ENCODE peak calls at places on chromosomes 1 and 21, in ten cellular contexts. One of them, this sample, is unnamed.

GRCh38 chr1:12536023-12536639 is 81.9 kb downstream of the DHRS3 start:
- DNase-seq in DND-41: no peak
- DNase-seq in endodermal cell: no peak
- DNase-seq in fibroblast of lung: no peak
- DNase-seq in left ventricle myocardium inferior: no peak
- DNase-seq in heart right ventricle: no peak
- DNase-seq in IMR-90: no peak
- DNase-seq in heart left ventricle: no peak
- DNase-seq in sigmoid colon: no peak
- DNase-seq in OCI-LY7: no peak
- DNase-seq in this sample: no peak

GRCh38 chr1:115665319-115665718 is 23.5 kb downstream of the VANGL1 start:
- DNase-seq in DND-41: no peak
- DNase-seq in endodermal cell: no peak
- DNase-seq in fibroblast of lung: no peak
- DNase-seq in left ventricle myocardium inferior: no peak
- DNase-seq in heart right ventricle: no peak
- DNase-seq in IMR-90: no peak
- DNase-seq in heart left ventricle: no peak
- DNase-seq in sigmoid colon: no peak
- DNase-seq in OCI-LY7: no peak
- DNase-seq in this sample: no peak

GRCh38 chr1:114720492-114720891 is 3.9 kb upstream of the NRAS start:
- DNase-seq in DND-41: no peak
- DNase-seq in endodermal cell: no peak
- DNase-seq in fibroblast of lung: no peak
- DNase-seq in left ventricle myocardium inferior: no peak
- DNase-seq in heart right ventricle: no peak
- DNase-seq in IMR-90: no peak
- DNase-seq in heart left ventricle: no peak
- DNase-seq in sigmoid colon: no peak
- DNase-seq in OCI-LY7: no peak
- DNase-seq in this sample: no peak

GRCh38 chr21:36194024-36194423 is 37.4 kb downstream of the DOP1B start:
- DNase-seq in DND-41: no peak
- DNase-seq in endodermal cell: no peak
- DNase-seq in fibroblast of lung: no peak
- DNase-seq in left ventricle myocardium inferior: no peak
- DNase-seq in heart right ventricle: no peak
- DNase-seq in IMR-90: no peak
- DNase-seq in heart left ventricle: no peak
- DNase-seq in sigmoid colon: no peak
- DNase-seq in OCI-LY7: no peak
- DNase-seq in this sample: no peak

GRCh38 chr1:240189386-240189989 is 97.8 kb downstream of the FMN2 start:
- DNase-seq in DND-41: peak; percentile 22
- DNase-seq in endodermal cell: peak; percentile 77
- DNase-seq in fibroblast of lung: peak; percentile 55
- DNase-seq in left ventricle myocardium inferior: no peak
- DNase-seq in heart right ventricle: no peak
- DNase-seq in IMR-90: peak; percentile 53
- DNase-seq in heart left ventricle: no peak
- DNase-seq in sigmoid colon: no peak
- DNase-seq in OCI-LY7: peak; percentile 46
- DNase-seq in this sample: no peak

GRCh38 chr1:199020904-199021303 is 382.1 kb downstream of the PTPRC start:
- DNase-seq in DND-41: peak; percentile 86
- DNase-seq in endodermal cell: no peak
- DNase-seq in fibroblast of lung: no peak
- DNase-seq in left ventricle myocardium inferior: no peak
- DNase-seq in heart right ventricle: no peak
- DNase-seq in IMR-90: no peak
- DNase-seq in heart left ventricle: no peak
- DNase-seq in sigmoid colon: no peak
- DNase-seq in OCI-LY7: peak; percentile 64
- DNase-seq in this sample: no peak

GRCh38 chr21:29166853-29167252 is 36.4 kb downstream of the MAP3K7CL start:
- DNase-seq in DND-41: no peak
- DNase-seq in endodermal cell: no peak
- DNase-seq in fibroblast of lung: no peak
- DNase-seq in left ventricle myocardium inferior: no peak
- DNase-seq in heart right ventricle: no peak
- DNase-seq in IMR-90: no peak
- DNase-seq in heart left ventricle: no peak
- DNase-seq in sigmoid colon: no peak
- DNase-seq in OCI-LY7: no peak
- DNase-seq in this sample: no peak

GRCh38 chr1:202200112-202200548 is 6.5 kb downstream of the LGR6 start:
- DNase-seq in DND-41: no peak
- DNase-seq in endodermal cell: peak; percentile 67
- DNase-seq in fibroblast of lung: no peak
- DNase-seq in left ventricle myocardium inferior: no peak
- DNase-seq in heart right ventricle: no peak
- DNase-seq in IMR-90: peak; percentile 6
- DNase-seq in heart left ventricle: no peak
- DNase-seq in sigmoid colon: no peak
- DNase-seq in OCI-LY7: no peak
- DNase-seq in this sample: no peak

GRCh38 chr1:58885998-58886397 is 102.2 kb upstream of the JUN start:
- DNase-seq in DND-41: peak; percentile 75
- DNase-seq in endodermal cell: no peak
- DNase-seq in fibroblast of lung: peak; percentile 47
- DNase-seq in left ventricle myocardium inferior: peak; percentile 45
- DNase-seq in heart right ventricle: peak; percentile 51
- DNase-seq in IMR-90: no peak
- DNase-seq in heart left ventricle: no peak
- DNase-seq in sigmoid colon: no peak
- DNase-seq in OCI-LY7: no peak
- DNase-seq in this sample: no peak

GRCh38 chr1:87979079-87979478 is 650.4 kb downstream of the LMO4 start:
- DNase-seq in DND-41: no peak
- DNase-seq in endodermal cell: no peak
- DNase-seq in fibroblast of lung: no peak
- DNase-seq in left ventricle myocardium inferior: no peak
- DNase-seq in heart right ventricle: no peak
- DNase-seq in IMR-90: no peak
- DNase-seq in heart left ventricle: no peak
- DNase-seq in sigmoid colon: no peak
- DNase-seq in OCI-LY7: no peak
- DNase-seq in this sample: no peak

GRCh38 chr1:19619697-19620384 is 24.3 kb upstream of the NBL1 start:
- DNase-seq in DND-41: no peak
- DNase-seq in endodermal cell: no peak
- DNase-seq in fibroblast of lung: no peak
- DNase-seq in left ventricle myocardium inferior: no peak
- DNase-seq in heart right ventricle: no peak
- DNase-seq in IMR-90: no peak
- DNase-seq in heart left ventricle: no peak
- DNase-seq in sigmoid colon: no peak
- DNase-seq in OCI-LY7: no peak
- DNase-seq in this sample: no peak

GRCh38 chr1:94299627-94300552 is 62.5 kb upstream of the ARHGAP29 start:
- DNase-seq in DND-41: no peak
- DNase-seq in endodermal cell: peak; percentile 81
- DNase-seq in fibroblast of lung: peak; percentile 60
- DNase-seq in left ventricle myocardium inferior: no peak
- DNase-seq in heart right ventricle: peak; percentile 24
- DNase-seq in IMR-90: peak; percentile 49
- DNase-seq in heart left ventricle: no peak
- DNase-seq in sigmoid colon: no peak
- DNase-seq in OCI-LY7: no peak
- DNase-seq in this sample: no peak
- H3K27ac ChIP-seq in DND-41: no peak overlapping the region
- H3K27ac ChIP-seq in endodermal cell: no peak overlapping the region
- H3K27ac ChIP-seq in fibroblast of lung: no peak overlapping the region
- H3K27ac ChIP-seq in left ventricle myocardium inferior: peak overlapping the region; percentile 91
- H3K27ac ChIP-seq in heart right ventricle: peak overlapping the region; percentile 69
- H3K27ac ChIP-seq in IMR-90: no peak overlapping the region
- H3K27ac ChIP-seq in heart left ventricle: peak overlapping the region; percentile 88
- H3K27ac ChIP-seq in sigmoid colon: peak overlapping the region; percentile 68
- H3K27ac ChIP-seq in OCI-LY7: no peak overlapping the region
- H3K27ac ChIP-seq in this sample: peak overlapping the region; percentile 55

DNA sequence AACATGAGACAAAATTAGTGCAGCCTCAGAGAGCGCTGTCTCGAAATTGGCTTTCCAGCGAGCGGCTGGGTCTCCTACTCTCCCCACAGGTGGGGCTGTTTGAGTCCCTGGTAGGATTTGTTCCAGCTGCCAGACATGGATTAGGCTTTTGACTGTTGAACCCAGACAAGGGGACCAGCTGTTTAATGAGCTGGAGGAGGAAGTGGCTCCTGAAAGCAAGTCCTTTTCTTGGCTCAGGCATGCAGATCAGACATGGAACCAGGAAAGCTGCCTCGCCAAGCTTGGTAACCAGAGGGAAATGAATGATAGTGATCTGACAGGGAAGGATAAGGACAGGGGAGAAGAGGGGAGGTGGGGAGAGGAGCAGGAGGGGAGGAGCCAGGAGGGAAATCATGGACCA is 69.7 kb downstream of the UBIAD1 start:
- DNase-seq in DND-41: no peak
- DNase-seq in endodermal cell: peak; percentile 51
- DNase-seq in fibroblast of lung: no peak
- DNase-seq in left ventricle myocardium inferior: no peak
- DNase-seq in heart right ventricle: no peak
- DNase-seq in IMR-90: no peak
- DNase-seq in heart left ventricle: no peak
- DNase-seq in sigmoid colon: no peak
- DNase-seq in OCI-LY7: no peak
- DNase-seq in this sample: no peak
- TF ChIP-seq CTCF in DND-41: no peak
- TF ChIP-seq CTCF in endodermal cell: peak; percentile 40
- TF ChIP-seq CTCF in fibroblast of lung: no peak
- TF ChIP-seq CTCF in left ventricle myocardium inferior: no peak
- TF ChIP-seq CTCF in heart right ventricle: no peak
- TF ChIP-seq CTCF in IMR-90: no peak
- TF ChIP-seq CTCF in heart left ventricle: no peak
- TF ChIP-seq CTCF in sigmoid colon: no peak
- TF ChIP-seq CTCF in OCI-LY7: no peak
- TF ChIP-seq CTCF in this sample: no peak

GRCh38 chr1:37448691-37449417 is 25.5 kb upstream of the ZC3H12A start:
- DNase-seq in DND-41: no peak
- DNase-seq in endodermal cell: no peak
- DNase-seq in fibroblast of lung: no peak
- DNase-seq in left ventricle myocardium inferior: no peak
- DNase-seq in heart right ventricle: no peak
- DNase-seq in IMR-90: peak; percentile 8
- DNase-seq in heart left ventricle: no peak
- DNase-seq in sigmoid colon: no peak
- DNase-seq in OCI-LY7: no peak
- DNase-seq in this sample: no peak
- H3K27ac ChIP-seq in DND-41: no peak overlapping the region
- H3K27ac ChIP-seq in endodermal cell: no peak overlapping the region
- H3K27ac ChIP-seq in fibroblast of lung: no peak overlapping the region
- H3K27ac ChIP-seq in left ventricle myocardium inferior: no peak overlapping the region
- H3K27ac ChIP-seq in heart right ventricle: no peak overlapping the region
- H3K27ac ChIP-seq in IMR-90: no peak overlapping the region
- H3K27ac ChIP-seq in heart left ventricle: no peak overlapping the region
- H3K27ac ChIP-seq in sigmoid colon: no peak overlapping the region
- H3K27ac ChIP-seq in OCI-LY7: no peak overlapping the region
- H3K27ac ChIP-seq in this sample: no peak overlapping the region

GRCh38 chr1:109806733-109807397 is 43.1 kb upstream of the EPS8L3 start:
- DNase-seq in DND-41: peak; percentile 56
- DNase-seq in endodermal cell: peak; percentile 35
- DNase-seq in fibroblast of lung: peak; percentile 54
- DNase-seq in left ventricle myocardium inferior: no peak
- DNase-seq in heart right ventricle: no peak
- DNase-seq in IMR-90: no peak
- DNase-seq in heart left ventricle: no peak
- DNase-seq in sigmoid colon: no peak
- DNase-seq in OCI-LY7: no peak
- DNase-seq in this sample: peak; percentile 57
- TF ChIP-seq CTCF in DND-41: peak; percentile 23
- TF ChIP-seq CTCF in endodermal cell: no peak
- TF ChIP-seq CTCF in fibroblast of lung: no peak
- TF ChIP-seq CTCF in left ventricle myocardium inferior: no peak
- TF ChIP-seq CTCF in heart right ventricle: no peak
- TF ChIP-seq CTCF in IMR-90: no peak
- TF ChIP-seq CTCF in heart left ventricle: no peak
- TF ChIP-seq CTCF in sigmoid colon: no peak
- TF ChIP-seq CTCF in OCI-LY7: no peak
- TF ChIP-seq CTCF in this sample: no peak

GRCh38 chr1:226407199-226407496 is 745 bp downstream of the PARP1 start:
- DNase-seq in DND-41: no peak
- DNase-seq in endodermal cell: no peak
- DNase-seq in fibroblast of lung: no peak
- DNase-seq in left ventricle myocardium inferior: no peak
- DNase-seq in heart right ventricle: no peak
- DNase-seq in IMR-90: no peak
- DNase-seq in heart left ventricle: no peak
- DNase-seq in sigmoid colon: no peak
- DNase-seq in OCI-LY7: no peak
- DNase-seq in this sample: no peak

GRCh38 chr1:226404063-226404903 is 3.6 kb downstream of the PARP1 start:
- DNase-seq in DND-41: no peak
- DNase-seq in endodermal cell: no peak
- DNase-seq in fibroblast of lung: peak; percentile 28
- DNase-seq in left ventricle myocardium inferior: no peak
- DNase-seq in heart right ventricle: no peak
- DNase-seq in IMR-90: peak; percentile 68
- DNase-seq in heart left ventricle: no peak
- DNase-seq in sigmoid colon: no peak
- DNase-seq in OCI-LY7: peak; percentile 44
- DNase-seq in this sample: no peak

GRCh38 chr1:226404904-226405222 is 3.0 kb downstream of the PARP1 start:
- DNase-seq in DND-41: no peak
- DNase-seq in endodermal cell: peak; percentile 79
- DNase-seq in fibroblast of lung: no peak
- DNase-seq in left ventricle myocardium inferior: no peak
- DNase-seq in heart right ventricle: no peak
- DNase-seq in IMR-90: no peak
- DNase-seq in heart left ventricle: no peak
- DNase-seq in sigmoid colon: no peak
- DNase-seq in OCI-LY7: no peak
- DNase-seq in this sample: no peak

GRCh38 chr1:226406401-226406881 is 1.5 kb downstream of the PARP1 start:
- DNase-seq in DND-41: no peak
- DNase-seq in endodermal cell: no peak
- DNase-seq in fibroblast of lung: peak; percentile 21
- DNase-seq in left ventricle myocardium inferior: no peak
- DNase-seq in heart right ventricle: no peak
- DNase-seq in IMR-90: peak; percentile 41
- DNase-seq in heart left ventricle: no peak
- DNase-seq in sigmoid colon: no peak
- DNase-seq in OCI-LY7: peak; percentile 77
- DNase-seq in this sample: no peak

DNA sequence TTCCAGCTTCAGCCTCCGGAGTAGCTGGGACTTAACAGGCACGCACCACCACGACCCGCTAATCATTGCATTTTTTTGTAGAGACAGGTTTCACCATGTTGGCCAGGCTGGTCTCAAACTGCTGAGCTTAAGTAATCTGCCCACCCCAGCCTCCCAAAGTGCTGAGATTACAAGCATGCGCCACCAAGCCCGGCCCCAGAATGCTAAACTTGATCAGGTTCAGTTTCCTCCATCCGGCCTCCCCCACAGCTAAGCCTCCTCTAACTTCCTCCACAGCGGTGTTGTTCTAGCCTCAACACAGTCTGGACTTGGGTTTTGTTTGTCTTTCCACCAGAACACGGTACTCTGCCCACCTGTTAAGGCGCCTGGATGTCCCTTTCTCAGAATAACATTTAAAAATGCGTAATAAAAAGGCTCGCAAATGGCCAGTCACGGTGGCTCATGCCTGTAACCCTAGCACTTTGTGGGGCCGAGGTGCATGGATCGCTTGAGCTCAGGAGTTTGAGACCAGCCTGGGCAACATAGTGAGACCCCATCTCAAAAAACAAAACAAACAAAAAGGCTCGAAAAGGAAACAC is 2.4 kb downstream of the PARP1 start:
- DNase-seq in DND-41: no peak
- DNase-seq in endodermal cell: peak; percentile 66
- DNase-seq in fibroblast of lung: no peak
- DNase-seq in left ventricle myocardium inferior: no peak
- DNase-seq in heart right ventricle: no peak
- DNase-seq in IMR-90: no peak
- DNase-seq in heart left ventricle: no peak
- DNase-seq in sigmoid colon: no peak
- DNase-seq in OCI-LY7: peak; percentile 80
- DNase-seq in this sample: peak; percentile 24
- H3K27ac ChIP-seq in DND-41: no peak overlapping the region
- H3K27ac ChIP-seq in endodermal cell: no peak overlapping the region
- H3K27ac ChIP-seq in fibroblast of lung: no peak overlapping the region
- H3K27ac ChIP-seq in left ventricle myocardium inferior: peak overlapping the region; percentile 83
- H3K27ac ChIP-seq in heart right ventricle: no peak overlapping the region
- H3K27ac ChIP-seq in IMR-90: no peak overlapping the region
- H3K27ac ChIP-seq in heart left ventricle: no peak overlapping the region
- H3K27ac ChIP-seq in sigmoid colon: peak overlapping the region; percentile 93
- H3K27ac ChIP-seq in OCI-LY7: peak overlapping the region; percentile 91
- H3K27ac ChIP-seq in this sample: no peak overlapping the region

This sample was measured in coronary artery.